ENCODE peak calls at places on chromosome 12, in six cellular contexts. C is amniotic stem cell; A is activated T-cell treated with anti-CD3 and anti-CD28 coated beads, Interleukin-2, amount 50 U/mL, for 72 hours; E is CD8-positive, alpha-beta T cell; F is GM03348; J is anterior cingulate cortex. Q is an unnamed sample.

GRCh38 chr12:54407183-54407905 is 11.7 kb downstream of the ITGA5 start:
- DNase-seq in C (no peak), A (no peak), E (no peak), F (no peak), J (no peak), Q (no peak)

GRCh38 chr12:7130537-7130790 is 293 bp downstream of the CLSTN3 start:
- DNase-seq in C (no peak), A (no peak), E (no peak), F (no peak), J (no peak), Q (no peak)

GRCh38 chr12:29519585-29520182 is 22.2 kb upstream of the OVCH1 start:
- DNase-seq in C (peak; percentile 4), A (no peak), E (peak; percentile 16), F (peak; percentile 41), J (no peak), Q (no peak)

GRCh38 chr12:66137937-66138336 is 7.4 kb upstream of the LLPH start:
- DNase-seq in C (no peak), A (no peak), E (no peak), F (no peak), J (no peak), Q (no peak)

GRCh38 chr12:26369588-26369987 is 174.2 kb downstream of the SSPN start:
- DNase-seq in C (peak; percentile 67), A (no peak), E (no peak), F (peak; percentile 81), J (no peak), Q (no peak)

GRCh38 chr12:40692617-40693502 is 621 bp downstream of the CNTN1 start:
- DNase-seq in C (no peak), A (no peak), E (no peak), F (peak; percentile 20), J (peak; percentile 64), Q (peak; percentile 69)

GRCh38 chr12:124742702-124743101 is 121.0 kb downstream of the SCARB1 start:
- DNase-seq in C (no peak), A (no peak), E (no peak), F (no peak), J (no peak), Q (no peak)

GRCh38 chr12:57088442-57089258 is at the start of gene NAB2:
- DNase-seq in C (peak; percentile 98), A (peak; percentile 94), E (peak; percentile 96), F (peak; percentile 94), J (peak; percentile 85), Q (peak; percentile 83)

GRCh38 chr12:295132-295531 is 32.5 kb upstream of the SLC6A13 start:
- DNase-seq in C (no peak), A (no peak), E (no peak), F (no peak), J (no peak), Q (no peak)

GRCh38 chr12:94553130-94553519 is 93.5 kb upstream of the CEP83 start:
- DNase-seq in C (no peak), A (no peak), E (no peak), F (peak; percentile 48), J (peak; percentile 16), Q (no peak)

GRCh38 chr12:130514149-130514551 is 176.5 kb downstream of the PIWIL1 start:
- DNase-seq in C (no peak), A (no peak), E (no peak), F (no peak), J (no peak), Q (no peak)

GRCh38 chr12:98490491-98491453 is 24.6 kb upstream of the TMPO start:
- DNase-seq in C (peak; percentile 71), A (peak; percentile 77), E (peak; percentile 86), F (peak; percentile 84), J (peak; percentile 87), Q (peak; percentile 60)

GRCh38 chr12:64806593-64806992 is 17.9 kb upstream of the TBC1D30 start:
- DNase-seq in C (no peak), A (no peak), E (no peak), F (no peak), J (no peak), Q (no peak)

GRCh38 chr12:125324861-125325260 is 259.6 kb downstream of the AACS start:
- DNase-seq in C (no peak), A (no peak), E (no peak), F (no peak), J (no peak), Q (no peak)

GRCh38 chr12:110577717-110578521 is 5.2 kb downstream of the PPTC7 start:
- DNase-seq in C (peak; percentile 43), A (peak; percentile 59), E (peak; percentile 27), F (peak; percentile 55), J (no peak), Q (no peak)

GRCh38 chr12:50314629-50315312 is 31.5 kb upstream of the LIMA1 start:
- DNase-seq in C (peak; percentile 14), A (no peak), E (no peak), F (peak; percentile 77), J (no peak), Q (no peak)

GRCh38 chr12:114916124-114916523 is 232.1 kb upstream of the TBX3 start:
- DNase-seq in C (no peak), A (no peak), E (no peak), F (peak; percentile 69), J (no peak), Q (no peak)

GRCh38 chr12:46386360-46386867 is 13.8 kb upstream of the SLC38A2 start:
- DNase-seq in C (peak; percentile 80), A (no peak), E (no peak), F (peak; percentile 34), J (no peak), Q (no peak)

GRCh38 chr12:24095245-24095644 is 145.8 kb upstream of the SOX5 start:
- DNase-seq in C (no peak), A (no peak), E (no peak), F (no peak), J (no peak), Q (no peak)

GRCh38 chr12:85825751-85826150 is 10.5 kb downstream of the RASSF9 start:
- DNase-seq in C (no peak), A (no peak), E (no peak), F (no peak), J (no peak), Q (no peak)

GRCh38 chr12:69096669-69097364 is 142.6 kb upstream of the CPSF6 start:
- DNase-seq in C (no peak), A (no peak), E (no peak), F (peak; percentile 13), J (no peak), Q (no peak)

GRCh38 chr12:49198431-49199155 is 9.7 kb upstream of the TUBA1A start:
- DNase-seq in C (peak; percentile 60), A (no peak), E (no peak), F (peak; percentile 82), J (peak; percentile 62), Q (peak; percentile 30)

GRCh38 chr12:100738086-100738485 is 56.5 kb upstream of the ANO4 start:
- DNase-seq in C (no peak), A (no peak), E (no peak), F (no peak), J (no peak), Q (no peak)

Q was measured in caudate nucleus.